ENCODE peak calls at places on chromosomes 16 and 17, in six cellular contexts. One of them, this sample, is unnamed. For H3K9me3, the result is how much of the 10 kb centered on the place peaks cover.

GRCh38 chr17:62724398-62725146 is 83.5 kb downstream of the MARCHF10 start:
- DNase-seq in A549: no peak
- DNase-seq in psoas muscle: no peak
- DNase-seq in neural progenitor cell: no peak
- DNase-seq in MM.1S: peak
- DNase-seq in body of pancreas: no peak
- DNase-seq in this sample: no peak

GRCh38 chr16:58249780-58250478 is 44.9 kb downstream of the PRSS54 start:
- DNase-seq in A549: peak
- DNase-seq in psoas muscle: peak
- DNase-seq in neural progenitor cell: peak
- DNase-seq in MM.1S: peak
- DNase-seq in body of pancreas: peak
- DNase-seq in this sample: peak

GRCh38 chr17:61574542-61575351 is 16.3 kb downstream of the NACA2 start:
- DNase-seq in A549: peak
- DNase-seq in psoas muscle: no peak
- DNase-seq in neural progenitor cell: peak
- DNase-seq in MM.1S: no peak
- DNase-seq in body of pancreas: peak
- DNase-seq in this sample: no peak

GRCh38 chr17:71023631-71024030 is 854.3 kb downstream of the KCNJ2 start:
- DNase-seq in A549: no peak
- DNase-seq in psoas muscle: no peak
- DNase-seq in neural progenitor cell: peak
- DNase-seq in MM.1S: no peak
- DNase-seq in body of pancreas: no peak
- DNase-seq in this sample: no peak

GRCh38 chr17:67326440-67326839 is 39.9 kb downstream of the PSMD12 start:
- DNase-seq in A549: no peak
- DNase-seq in psoas muscle: no peak
- DNase-seq in neural progenitor cell: no peak
- DNase-seq in MM.1S: no peak
- DNase-seq in body of pancreas: no peak
- DNase-seq in this sample: no peak

GRCh38 chr16:64184156-64184555 is 937.7 kb downstream of the CDH11 start:
- DNase-seq in A549: no peak
- DNase-seq in psoas muscle: no peak
- DNase-seq in neural progenitor cell: no peak
- DNase-seq in MM.1S: no peak
- DNase-seq in body of pancreas: no peak
- DNase-seq in this sample: no peak

GRCh38 chr16:46885960-46886763 is 2.0 kb downstream of the GPT2 start:
- DNase-seq in A549: no peak
- DNase-seq in psoas muscle: peak
- DNase-seq in neural progenitor cell: peak
- DNase-seq in MM.1S: no peak
- DNase-seq in body of pancreas: peak
- DNase-seq in this sample: peak

GRCh38 chr16:19517424-19518089 is 4.3 kb downstream of the GDE1 start:
- DNase-seq in A549: peak
- DNase-seq in psoas muscle: no peak
- DNase-seq in neural progenitor cell: no peak
- DNase-seq in MM.1S: no peak
- DNase-seq in body of pancreas: no peak
- DNase-seq in this sample: no peak

GRCh38 chr17:73814070-73814469 is 169.8 kb upstream of the SDK2 start:
- DNase-seq in A549: no peak
- DNase-seq in psoas muscle: no peak
- DNase-seq in neural progenitor cell: no peak
- DNase-seq in MM.1S: peak
- DNase-seq in body of pancreas: no peak
- DNase-seq in this sample: no peak

GRCh38 chr16:46848768-46849764 is 18.1 kb upstream of the C16orf87 start:
- DNase-seq in A549: no peak
- DNase-seq in psoas muscle: no peak
- DNase-seq in neural progenitor cell: peak
- DNase-seq in MM.1S: no peak
- DNase-seq in body of pancreas: no peak
- DNase-seq in this sample: no peak

GRCh38 chr17:80158846-80159245 is 11.0 kb upstream of the CARD14 start:
- DNase-seq in A549: no peak
- DNase-seq in psoas muscle: no peak
- DNase-seq in neural progenitor cell: no peak
- DNase-seq in MM.1S: no peak
- DNase-seq in body of pancreas: no peak
- DNase-seq in this sample: no peak

GRCh38 chr16:2157480-2158261 is 2.1 kb downstream of the TRAF7 start:
- DNase-seq in A549: no peak
- DNase-seq in psoas muscle: no peak
- DNase-seq in neural progenitor cell: no peak
- DNase-seq in MM.1S: no peak
- DNase-seq in body of pancreas: peak
- DNase-seq in this sample: peak

GRCh38 chr16:17343028-17343427 is 127.7 kb downstream of the XYLT1 start:
- DNase-seq in A549: no peak
- DNase-seq in psoas muscle: no peak
- DNase-seq in neural progenitor cell: no peak
- DNase-seq in MM.1S: peak
- DNase-seq in body of pancreas: no peak
- DNase-seq in this sample: no peak

GRCh38 chr17:39231587-39232551 is 6.1 kb upstream of the STAC2 start:
- DNase-seq in A549: peak
- DNase-seq in psoas muscle: peak
- DNase-seq in neural progenitor cell: peak
- DNase-seq in MM.1S: peak
- DNase-seq in body of pancreas: peak
- DNase-seq in this sample: peak

GRCh38 chr17:49575524-49576120 is at the start of gene NXPH3:
- DNase-seq in A549: peak
- DNase-seq in psoas muscle: peak
- DNase-seq in neural progenitor cell: peak
- DNase-seq in MM.1S: peak
- DNase-seq in body of pancreas: peak
- DNase-seq in this sample: peak

GRCh38 chr16:84924339-84925091 is 86.8 kb downstream of the ZDHHC7 start:
- DNase-seq in A549: no peak
- DNase-seq in psoas muscle: peak
- DNase-seq in neural progenitor cell: no peak
- DNase-seq in MM.1S: no peak
- DNase-seq in body of pancreas: no peak
- DNase-seq in this sample: no peak

GRCh38 chr16:84927621-84928591 is 83.4 kb downstream of the ZDHHC7 start:
- DNase-seq in A549: no peak
- DNase-seq in psoas muscle: no peak
- DNase-seq in neural progenitor cell: no peak
- DNase-seq in MM.1S: no peak
- DNase-seq in body of pancreas: peak
- DNase-seq in this sample: no peak

GRCh38 chr16:84926462-84926861 is 84.9 kb downstream of the ZDHHC7 start:
- DNase-seq in A549: no peak
- DNase-seq in psoas muscle: no peak
- DNase-seq in neural progenitor cell: no peak
- DNase-seq in MM.1S: no peak
- DNase-seq in body of pancreas: no peak
- DNase-seq in this sample: no peak

GRCh38 chr16:84925773-84926372 is 85.5 kb downstream of the ZDHHC7 start:
- DNase-seq in A549: no peak
- DNase-seq in psoas muscle: no peak
- DNase-seq in neural progenitor cell: no peak
- DNase-seq in MM.1S: no peak
- DNase-seq in body of pancreas: no peak
- DNase-seq in this sample: no peak

GRCh38 chr16:84925092-84925772 is 86.1 kb downstream of the ZDHHC7 start:
- DNase-seq in A549: peak
- DNase-seq in psoas muscle: peak
- DNase-seq in neural progenitor cell: peak
- DNase-seq in MM.1S: no peak
- DNase-seq in body of pancreas: peak
- DNase-seq in this sample: peak
- TF ChIP-seq CTCF in A549: peak
- TF ChIP-seq CTCF in psoas muscle: peak
- TF ChIP-seq CTCF in neural progenitor cell: peak
- TF ChIP-seq CTCF in MM.1S: peak
- TF ChIP-seq CTCF in body of pancreas: peak
- TF ChIP-seq CTCF in this sample: peak

GRCh38 chr17:29179232-29180036 is 764 bp downstream of the MYO18A start:
- DNase-seq in A549: peak
- DNase-seq in psoas muscle: peak
- DNase-seq in neural progenitor cell: peak
- DNase-seq in MM.1S: no peak
- DNase-seq in body of pancreas: peak
- DNase-seq in this sample: peak
- H3K4me3 ChIP-seq in A549: peak
- H3K4me3 ChIP-seq in psoas muscle: peak
- H3K4me3 ChIP-seq in neural progenitor cell: peak
- H3K4me3 ChIP-seq in MM.1S: peak
- H3K4me3 ChIP-seq in body of pancreas: no peak
- H3K4me3 ChIP-seq in this sample: peak

GRCh38 chr16:10410469-10410868 is 24.6 kb downstream of the ATF7IP2 start:
- DNase-seq in A549: no peak
- DNase-seq in psoas muscle: no peak
- DNase-seq in neural progenitor cell: no peak
- DNase-seq in MM.1S: no peak
- DNase-seq in body of pancreas: no peak
- DNase-seq in this sample: no peak

GRCh38 chr16:10408824-10409381 is 23.0 kb downstream of the ATF7IP2 start:
- DNase-seq in A549: peak
- DNase-seq in psoas muscle: no peak
- DNase-seq in neural progenitor cell: no peak
- DNase-seq in MM.1S: no peak
- DNase-seq in body of pancreas: no peak
- DNase-seq in this sample: no peak

DNA sequence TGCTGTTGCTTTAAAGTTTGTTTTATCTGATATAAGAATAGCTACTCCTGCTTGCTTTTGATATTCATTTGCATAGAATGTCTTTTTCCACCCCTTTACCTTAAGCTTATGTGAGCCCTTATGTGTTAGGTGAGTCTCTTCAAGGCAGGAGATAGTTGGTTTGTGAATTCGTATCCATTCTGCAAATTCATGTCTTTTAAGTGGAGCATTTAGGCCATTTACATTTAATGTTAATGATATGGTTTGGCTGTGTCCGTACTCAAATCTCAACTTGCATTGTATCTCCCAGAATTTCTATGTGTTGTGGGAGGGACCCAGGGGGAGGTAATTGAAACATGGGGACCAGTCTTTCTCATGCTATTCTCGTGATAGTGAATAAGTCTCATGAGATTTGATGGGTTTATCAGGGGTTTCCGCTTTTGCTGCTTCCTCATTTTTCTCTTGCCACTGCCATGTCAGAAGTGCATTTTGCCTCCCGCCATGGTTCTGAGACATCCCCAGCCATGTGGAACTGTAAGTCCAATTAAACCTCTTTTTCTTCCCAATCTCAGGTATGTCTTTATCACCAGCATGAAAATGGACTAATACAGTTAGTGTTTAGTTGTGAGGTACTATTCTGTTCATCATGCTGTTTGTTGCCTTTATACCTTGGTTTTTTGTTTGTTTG is 27.2 kb downstream of the ATF7IP2 start:
- DNase-seq in A549: no peak
- DNase-seq in psoas muscle: no peak
- DNase-seq in neural progenitor cell: no peak
- DNase-seq in MM.1S: no peak
- DNase-seq in body of pancreas: no peak
- DNase-seq in this sample: no peak
- H3K9me3 ChIP-seq in A549: under half
- H3K9me3 ChIP-seq in psoas muscle: under half
- H3K9me3 ChIP-seq in neural progenitor cell: under half
- H3K9me3 ChIP-seq in MM.1S: under half
- H3K9me3 ChIP-seq in body of pancreas: under half
- H3K9me3 ChIP-seq in this sample: under half

GRCh38 chr17:15882777-15883176 is 62.2 kb upstream of the ADORA2B start:
- DNase-seq in A549: no peak
- DNase-seq in psoas muscle: no peak
- DNase-seq in neural progenitor cell: no peak
- DNase-seq in MM.1S: no peak
- DNase-seq in body of pancreas: no peak
- DNase-seq in this sample: no peak
- TF ChIP-seq CTCF in A549: no peak
- TF ChIP-seq CTCF in psoas muscle: no peak
- TF ChIP-seq CTCF in neural progenitor cell: no peak
- TF ChIP-seq CTCF in MM.1S: no peak
- TF ChIP-seq CTCF in body of pancreas: no peak
- TF ChIP-seq CTCF in this sample: no peak

DNA sequence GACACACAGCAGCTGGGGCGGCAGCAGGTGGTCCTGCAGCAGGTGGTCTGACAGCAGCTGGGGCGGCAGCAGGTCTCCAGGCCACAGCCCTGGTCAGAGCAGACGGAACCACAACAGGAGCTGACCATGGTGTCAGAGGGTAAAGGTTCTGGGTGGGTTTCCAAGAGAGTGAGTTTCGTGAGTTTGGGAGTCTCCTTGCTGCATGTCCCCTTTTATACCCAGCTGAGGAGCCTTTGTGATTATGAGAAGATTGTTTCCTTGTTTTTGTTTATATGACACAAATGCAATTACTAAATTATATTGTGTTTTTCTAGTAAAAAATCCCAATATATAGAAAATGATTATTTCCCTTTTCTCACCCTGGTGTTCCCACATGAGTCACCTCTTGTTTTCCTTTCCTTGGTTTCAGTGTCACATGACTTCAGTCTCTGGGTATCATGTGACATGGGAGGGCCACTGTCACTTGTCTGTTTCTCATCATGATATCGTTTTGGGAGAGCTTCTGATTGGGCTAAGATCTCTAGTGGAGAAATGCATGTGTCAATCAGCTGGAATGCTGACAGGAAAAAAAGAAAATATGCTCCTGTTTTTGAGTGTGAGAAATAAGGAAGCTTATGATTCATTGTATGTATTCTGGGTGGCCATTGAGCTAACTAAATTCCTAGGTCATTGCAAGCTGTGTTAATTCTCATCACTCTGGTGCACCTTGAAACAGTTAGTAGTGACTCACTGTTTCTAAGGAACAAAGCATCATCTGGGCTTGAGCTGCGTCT is at the start of gene KRTAP4-6:
- DNase-seq in A549: peak
- DNase-seq in psoas muscle: no peak
- DNase-seq in neural progenitor cell: no peak
- DNase-seq in MM.1S: no peak
- DNase-seq in body of pancreas: no peak
- DNase-seq in this sample: no peak
- H3K4me3 ChIP-seq in A549: no peak
- H3K4me3 ChIP-seq in psoas muscle: no peak
- H3K4me3 ChIP-seq in neural progenitor cell: no peak
- H3K4me3 ChIP-seq in MM.1S: no peak
- H3K4me3 ChIP-seq in body of pancreas: no peak
- H3K4me3 ChIP-seq in this sample: no peak